ENCODE peak calls at places on chromosomes 13 and 19, in seven cellular contexts. One of them, this sample, is unnamed.

GRCh38 chr19:47507924-47508553 is 6.8 kb downstream of the NAPA start:
- DNase-seq in upper lobe of left lung: no peak
- DNase-seq in fibroblast of lung: no peak
- DNase-seq in hepatocyte: no peak
- DNase-seq in AG09319: no peak
- DNase-seq in MCF 10A: no peak
- DNase-seq in WTC11: no peak
- DNase-seq in this sample: no peak

GRCh38 chr13:45055198-45055901 is 65.0 kb upstream of the GTF2F2 start:
- DNase-seq in hepatocyte: peak; percentile 19
- DNase-seq in WTC11: no peak
- DNase-seq in fibroblast of lung: peak; percentile 77
- DNase-seq in AG09319: peak; percentile 39
- DNase-seq in MCF 10A: peak; percentile 93
- DNase-seq in upper lobe of left lung: no peak
- DNase-seq in this sample: no peak

GRCh38 chr19:33171916-33172359 is 22.2 kb upstream of the LRP3 start:
- DNase-seq in WTC11: no peak
- DNase-seq in AG09319: no peak
- DNase-seq in hepatocyte: no peak
- DNase-seq in upper lobe of left lung: no peak
- DNase-seq in fibroblast of lung: peak; percentile 38
- DNase-seq in MCF 10A: peak; percentile 36
- DNase-seq in this sample: no peak

GRCh38 chr13:49341941-49342340 is 94.2 kb downstream of the CDADC1 start:
- DNase-seq in MCF 10A: no peak
- DNase-seq in upper lobe of left lung: no peak
- DNase-seq in WTC11: no peak
- DNase-seq in fibroblast of lung: no peak
- DNase-seq in hepatocyte: no peak
- DNase-seq in AG09319: no peak
- DNase-seq in this sample: no peak

GRCh38 chr13:48448963-48449614 is 36.2 kb upstream of the LPAR6 start:
- DNase-seq in fibroblast of lung: peak; percentile 85
- DNase-seq in upper lobe of left lung: no peak
- DNase-seq in WTC11: no peak
- DNase-seq in AG09319: no peak
- DNase-seq in hepatocyte: no peak
- DNase-seq in MCF 10A: peak; percentile 68
- DNase-seq in this sample: no peak

GRCh38 chr19:35438527-35438926 is 9.5 kb upstream of the FFAR2 start:
- DNase-seq in hepatocyte: no peak
- DNase-seq in fibroblast of lung: no peak
- DNase-seq in MCF 10A: peak; percentile 26
- DNase-seq in AG09319: no peak
- DNase-seq in WTC11: no peak
- DNase-seq in upper lobe of left lung: no peak
- DNase-seq in this sample: no peak

GRCh38 chr13:41568990-41569387 is 111.6 kb downstream of the RGCC start:
- DNase-seq in hepatocyte: no peak
- DNase-seq in AG09319: no peak
- DNase-seq in upper lobe of left lung: no peak
- DNase-seq in fibroblast of lung: peak; percentile 71
- DNase-seq in MCF 10A: no peak
- DNase-seq in WTC11: no peak
- DNase-seq in this sample: no peak

GRCh38 chr13:31046711-31047279 is 114.3 kb downstream of the TEX26 start:
- DNase-seq in MCF 10A: no peak
- DNase-seq in AG09319: no peak
- DNase-seq in fibroblast of lung: peak; percentile 75
- DNase-seq in upper lobe of left lung: peak; percentile 30
- DNase-seq in WTC11: no peak
- DNase-seq in hepatocyte: peak; percentile 62
- DNase-seq in this sample: no peak

GRCh38 chr13:75258159-75258782 is 223.7 kb downstream of the TBC1D4 start:
- DNase-seq in AG09319: peak; percentile 4
- DNase-seq in MCF 10A: peak; percentile 70
- DNase-seq in fibroblast of lung: peak; percentile 68
- DNase-seq in upper lobe of left lung: no peak
- DNase-seq in WTC11: no peak
- DNase-seq in hepatocyte: peak; percentile 38
- DNase-seq in this sample: no peak

GRCh38 chr13:36806102-36806501 is 12.9 kb upstream of the RFXAP start:
- DNase-seq in upper lobe of left lung: no peak
- DNase-seq in hepatocyte: no peak
- DNase-seq in AG09319: no peak
- DNase-seq in MCF 10A: no peak
- DNase-seq in fibroblast of lung: no peak
- DNase-seq in WTC11: no peak
- DNase-seq in this sample: no peak

GRCh38 chr13:92473736-92474465 is 752.7 kb upstream of the GPC6 start:
- DNase-seq in fibroblast of lung: no peak
- DNase-seq in upper lobe of left lung: no peak
- DNase-seq in AG09319: no peak
- DNase-seq in MCF 10A: no peak
- DNase-seq in WTC11: no peak
- DNase-seq in hepatocyte: peak; percentile 33
- DNase-seq in this sample: no peak

GRCh38 chr13:64453831-64454230 is 2776.3 kb downstream of the PCDH9 start:
- DNase-seq in MCF 10A: no peak
- DNase-seq in WTC11: no peak
- DNase-seq in hepatocyte: no peak
- DNase-seq in upper lobe of left lung: no peak
- DNase-seq in AG09319: no peak
- DNase-seq in fibroblast of lung: no peak
- DNase-seq in this sample: no peak

GRCh38 chr13:28338202-28338601 is 156.7 kb downstream of the FLT1 start:
- DNase-seq in upper lobe of left lung: no peak
- DNase-seq in AG09319: no peak
- DNase-seq in hepatocyte: no peak
- DNase-seq in fibroblast of lung: no peak
- DNase-seq in WTC11: no peak
- DNase-seq in MCF 10A: no peak
- DNase-seq in this sample: no peak

GRCh38 chr13:40403509-40404241 is 262.8 kb downstream of the FOXO1 start:
- DNase-seq in upper lobe of left lung: no peak
- DNase-seq in AG09319: no peak
- DNase-seq in hepatocyte: no peak
- DNase-seq in WTC11: no peak
- DNase-seq in fibroblast of lung: no peak
- DNase-seq in MCF 10A: no peak
- DNase-seq in this sample: no peak
- TF ChIP-seq CTCF in upper lobe of left lung: no peak
- TF ChIP-seq CTCF in AG09319: no peak
- TF ChIP-seq CTCF in hepatocyte: no peak
- TF ChIP-seq CTCF in WTC11: no peak
- TF ChIP-seq CTCF in fibroblast of lung: no peak
- TF ChIP-seq CTCF in MCF 10A: no peak
- TF ChIP-seq CTCF in this sample: no peak

DNA sequence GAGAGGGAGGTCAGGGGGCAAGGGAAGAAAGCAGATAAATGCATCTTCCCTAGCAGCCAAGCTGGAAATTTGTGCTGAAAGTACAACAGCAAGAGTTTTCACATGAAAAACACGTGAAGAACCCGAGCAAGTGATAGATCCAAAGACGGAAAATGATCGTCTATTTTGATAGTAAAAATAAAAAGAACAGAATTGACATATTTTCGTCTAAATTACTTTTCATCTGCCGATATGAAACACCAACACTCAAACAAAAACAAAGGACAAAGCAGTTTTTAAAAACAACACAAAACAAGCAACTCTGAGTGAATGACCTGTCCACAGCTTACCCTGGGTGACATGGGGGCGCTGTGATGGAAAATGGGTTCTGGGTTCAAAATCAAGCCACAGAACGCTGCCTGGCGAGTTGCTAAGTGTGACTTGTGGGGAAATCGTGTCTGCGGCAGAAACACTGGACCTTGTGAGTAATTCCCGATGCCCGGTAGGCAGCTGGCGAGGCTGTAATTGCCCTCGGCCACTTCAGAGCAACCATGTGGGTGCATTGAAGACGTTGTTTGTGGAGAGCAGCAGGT is 7.3 kb downstream of the SOX1 start:
- DNase-seq in fibroblast of lung: no peak
- DNase-seq in WTC11: no peak
- DNase-seq in upper lobe of left lung: no peak
- DNase-seq in hepatocyte: no peak
- DNase-seq in MCF 10A: no peak
- DNase-seq in AG09319: no peak
- DNase-seq in this sample: no peak
- TF ChIP-seq CTCF in fibroblast of lung: no peak
- TF ChIP-seq CTCF in WTC11: no peak
- TF ChIP-seq CTCF in upper lobe of left lung: no peak
- TF ChIP-seq CTCF in hepatocyte: no peak
- TF ChIP-seq CTCF in MCF 10A: no peak
- TF ChIP-seq CTCF in AG09319: no peak
- TF ChIP-seq CTCF in this sample: no peak

DNA sequence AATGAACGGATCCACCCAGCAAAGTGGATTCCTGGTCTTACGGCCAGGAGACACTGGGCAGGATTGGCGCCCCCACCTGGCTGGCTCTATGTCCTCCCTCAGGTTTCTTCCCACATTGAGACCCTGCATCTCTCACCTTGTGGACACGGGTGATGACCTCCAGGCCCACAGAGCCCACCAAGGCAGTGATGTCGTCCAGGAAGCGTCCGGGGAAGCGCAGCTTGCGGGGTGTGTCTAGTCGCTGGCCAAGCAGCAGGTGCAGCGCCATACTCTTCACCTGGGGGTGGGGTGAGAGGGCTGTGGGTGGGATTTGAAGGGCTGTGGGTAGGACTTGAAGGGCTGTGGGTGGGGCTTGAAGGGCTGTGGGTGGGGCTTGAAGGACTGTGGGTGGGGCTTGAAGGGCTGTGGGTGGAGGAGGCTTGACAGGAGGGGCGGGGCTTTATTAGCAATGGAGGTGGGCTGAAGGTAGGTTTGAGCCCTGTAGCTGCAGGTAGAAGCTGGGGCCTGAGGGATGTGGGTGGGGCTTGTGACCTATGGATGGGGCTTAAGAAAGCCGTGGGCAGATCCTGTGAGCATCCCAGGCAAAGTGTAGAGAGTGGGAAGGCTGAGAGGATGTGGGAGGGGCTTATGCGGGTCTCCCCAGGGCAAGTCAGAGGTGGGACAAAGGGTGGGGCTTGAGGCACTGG is 12.1 kb upstream of the ANGPTL8 start:
- DNase-seq in WTC11: peak; percentile 92
- DNase-seq in upper lobe of left lung: no peak
- DNase-seq in AG09319: no peak
- DNase-seq in fibroblast of lung: no peak
- DNase-seq in hepatocyte: no peak
- DNase-seq in MCF 10A: no peak
- DNase-seq in this sample: no peak
- TF ChIP-seq CTCF in WTC11: peak; percentile 58
- TF ChIP-seq CTCF in upper lobe of left lung: no peak
- TF ChIP-seq CTCF in AG09319: no peak
- TF ChIP-seq CTCF in fibroblast of lung: no peak
- TF ChIP-seq CTCF in hepatocyte: no peak
- TF ChIP-seq CTCF in MCF 10A: no peak
- TF ChIP-seq CTCF in this sample: no peak

GRCh38 chr13:26549713-26550112 is 7.8 kb upstream of the WASF3 start:
- DNase-seq in fibroblast of lung: no peak
- DNase-seq in WTC11: no peak
- DNase-seq in MCF 10A: no peak
- DNase-seq in upper lobe of left lung: no peak
- DNase-seq in AG09319: no peak
- DNase-seq in hepatocyte: no peak
- DNase-seq in this sample: no peak

GRCh38 chr13:26544707-26545106 is 12.8 kb upstream of the WASF3 start:
- DNase-seq in upper lobe of left lung: no peak
- DNase-seq in hepatocyte: no peak
- DNase-seq in fibroblast of lung: no peak
- DNase-seq in WTC11: no peak
- DNase-seq in AG09319: no peak
- DNase-seq in MCF 10A: no peak
- DNase-seq in this sample: no peak

GRCh38 chr13:26551255-26551654 is 6.2 kb upstream of the WASF3 start:
- DNase-seq in upper lobe of left lung: no peak
- DNase-seq in WTC11: no peak
- DNase-seq in hepatocyte: no peak
- DNase-seq in MCF 10A: no peak
- DNase-seq in AG09319: no peak
- DNase-seq in fibroblast of lung: no peak
- DNase-seq in this sample: no peak

DNA sequence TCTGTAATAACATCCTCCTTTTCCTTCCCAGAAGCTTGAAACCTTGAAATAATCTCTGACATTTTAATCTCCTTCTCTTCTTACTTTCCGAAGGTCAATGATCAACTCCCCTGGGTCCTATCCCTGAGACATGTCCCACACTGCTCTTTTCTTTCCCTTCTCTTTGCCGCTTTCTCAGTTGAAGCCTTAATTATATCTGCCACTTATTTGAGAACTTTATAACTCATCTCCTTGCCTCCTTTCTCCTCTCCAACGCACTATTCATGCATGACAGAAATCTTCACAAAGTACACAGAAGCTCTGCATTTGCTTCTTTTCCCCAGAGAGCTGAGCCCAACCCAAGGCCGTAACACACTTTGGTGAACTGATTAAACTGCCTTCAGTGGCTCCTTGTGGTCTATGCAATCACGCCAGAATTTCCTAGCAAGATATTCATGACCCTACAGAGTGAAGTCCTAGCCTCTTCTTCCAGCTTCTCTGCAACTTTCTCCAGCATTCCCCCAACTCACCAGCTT is 9.2 kb upstream of the WASF3 start:
- DNase-seq in hepatocyte: no peak
- DNase-seq in WTC11: no peak
- DNase-seq in MCF 10A: no peak
- DNase-seq in AG09319: no peak
- DNase-seq in upper lobe of left lung: no peak
- DNase-seq in fibroblast of lung: no peak
- DNase-seq in this sample: no peak
- TF ChIP-seq CTCF in hepatocyte: no peak
- TF ChIP-seq CTCF in WTC11: no peak
- TF ChIP-seq CTCF in MCF 10A: no peak
- TF ChIP-seq CTCF in AG09319: no peak
- TF ChIP-seq CTCF in upper lobe of left lung: no peak
- TF ChIP-seq CTCF in fibroblast of lung: no peak
- TF ChIP-seq CTCF in this sample: no peak

DNA sequence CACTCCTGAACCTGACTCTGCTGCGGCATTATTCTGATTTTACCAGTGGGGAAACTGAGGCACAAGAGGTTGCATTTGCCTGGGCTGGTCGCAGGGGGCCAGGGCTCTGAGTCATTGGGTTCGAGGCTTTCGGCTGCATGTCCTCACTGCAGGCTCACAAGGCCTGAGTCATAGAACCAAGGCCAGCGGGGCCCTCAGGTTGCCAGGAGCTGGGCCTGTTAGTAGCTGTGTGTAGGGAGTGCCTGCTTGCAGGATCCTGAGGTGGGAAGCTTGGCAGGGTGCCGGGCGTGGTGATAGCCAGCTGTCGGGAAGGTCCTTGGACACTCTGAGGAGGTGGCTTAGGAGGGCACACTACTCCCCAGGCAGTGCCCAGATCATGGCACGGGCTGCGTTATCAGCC is 21.6 kb upstream of the F2RL3 start:
- DNase-seq in WTC11: no peak
- DNase-seq in upper lobe of left lung: no peak
- DNase-seq in AG09319: no peak
- DNase-seq in fibroblast of lung: no peak
- DNase-seq in MCF 10A: peak; percentile 53
- DNase-seq in hepatocyte: no peak
- DNase-seq in this sample: no peak
- TF ChIP-seq CTCF in WTC11: no peak
- TF ChIP-seq CTCF in upper lobe of left lung: no peak
- TF ChIP-seq CTCF in AG09319: no peak
- TF ChIP-seq CTCF in fibroblast of lung: no peak
- TF ChIP-seq CTCF in MCF 10A: no peak
- TF ChIP-seq CTCF in hepatocyte: no peak
- TF ChIP-seq CTCF in this sample: no peak

GRCh38 chr13:90233933-90234672 is 1113.4 kb upstream of the MIR17HG start:
- DNase-seq in WTC11: no peak
- DNase-seq in hepatocyte: no peak
- DNase-seq in MCF 10A: no peak
- DNase-seq in fibroblast of lung: no peak
- DNase-seq in AG09319: no peak
- DNase-seq in upper lobe of left lung: no peak
- DNase-seq in this sample: no peak
- TF ChIP-seq CTCF in WTC11: no peak
- TF ChIP-seq CTCF in hepatocyte: no peak
- TF ChIP-seq CTCF in MCF 10A: no peak
- TF ChIP-seq CTCF in fibroblast of lung: no peak
- TF ChIP-seq CTCF in AG09319: no peak
- TF ChIP-seq CTCF in upper lobe of left lung: no peak
- TF ChIP-seq CTCF in this sample: no peak